ENCODE peak calls at places on chromosomes 1 and 21, in seven cellular contexts. M is CD4-positive, CD25-positive, alpha-beta regulatory T cell; Z is tibial artery; R is fibroblast of lung; N is heart left ventricle; D is SK-N-MC; J is endodermal cell. S is an unnamed sample. For H3K9me3, the result is how much of the 10 kb centered on the place peaks cover.

GRCh38 chr1:158095737-158096335 is 84.9 kb upstream of the CD1D start:
- DNase-seq in M (peak), Z (no peak), R (peak), N (no peak), D (no peak), J (peak), S (no peak)

GRCh38 chr21:42125571-42126544 is 54.7 kb downstream of the UMODL1 start:
- DNase-seq in M (peak), Z (no peak), R (peak), N (no peak), D (no peak), J (peak), S (peak)

GRCh38 chr1:24085546-24085945 is 26.4 kb downstream of the MYOM3 start:
- DNase-seq in M (no peak), Z (no peak), R (peak), N (no peak), D (no peak), J (no peak), S (no peak)

GRCh38 chr1:56838726-56839125 is 15.9 kb upstream of the C8A start:
- DNase-seq in M (no peak), Z (no peak), R (peak), N (no peak), D (no peak), J (no peak), S (no peak)

GRCh38 chr1:208825305-208825704 is 581.1 kb upstream of the PLXNA2 start:
- DNase-seq in M (no peak), Z (no peak), R (no peak), N (no peak), D (no peak), J (no peak), S (no peak)

GRCh38 chr1:202199141-202199889 is 5.7 kb downstream of the LGR6 start:
- DNase-seq in M (no peak), Z (no peak), R (no peak), N (no peak), D (no peak), J (no peak), S (no peak)

GRCh38 chr1:153307221-153307600 is 5.5 kb downstream of the PGLYRP3 start:
- DNase-seq in M (no peak), Z (no peak), R (no peak), N (no peak), D (no peak), J (peak), S (no peak)

GRCh38 chr1:84772428-84772943 is 82.2 kb upstream of the SSX2IP start:
- DNase-seq in M (peak), Z (peak), R (peak), N (peak), D (peak), J (peak), S (peak)

GRCh38 chr1:41578712-41579335 is 94.3 kb upstream of the EDN2 start:
- DNase-seq in M (peak), Z (no peak), R (peak), N (no peak), D (no peak), J (peak), S (no peak)

GRCh38 chr1:56808385-56808784 is 10.8 kb downstream of the FYB2 start:
- DNase-seq in M (no peak), Z (no peak), R (no peak), N (no peak), D (no peak), J (no peak), S (no peak)

GRCh38 chr1:208919371-208919770 is 664.1 kb upstream of the CAMK1G start:
- DNase-seq in M (no peak), Z (no peak), R (no peak), N (no peak), D (no peak), J (no peak), S (no peak)

GRCh38 chr1:156668801-156669637 is 8.2 kb downstream of the NES start:
- DNase-seq in M (no peak), Z (no peak), R (no peak), N (no peak), D (no peak), J (peak), S (no peak)

GRCh38 chr1:46187106-46187869 is 10.9 kb downstream of the POMGNT1 start:
- DNase-seq in M (no peak), Z (no peak), R (no peak), N (peak), D (no peak), J (no peak), S (no peak)

GRCh38 chr21:45761703-45762102 is 118.2 kb downstream of the PCBP3 start:
- DNase-seq in M (no peak), Z (no peak), R (no peak), N (no peak), D (no peak), J (no peak), S (no peak)

GRCh38 chr1:6460349-6461236 is 5.4 kb downstream of the TNFRSF25 start:
- DNase-seq in M (peak), Z (no peak), R (no peak), N (no peak), D (no peak), J (no peak), S (no peak)

GRCh38 chr1:201149400-201149799 is 4.9 kb downstream of the TMEM9 start:
- DNase-seq in M (peak), Z (no peak), R (peak), N (no peak), D (no peak), J (no peak), S (peak)

GRCh38 chr1:55848906-55849305 is 633.7 kb upstream of the USP24 start:
- DNase-seq in M (no peak), Z (no peak), R (peak), N (no peak), D (no peak), J (peak), S (no peak)

GRCh38 chr1:160101037-160101716 is 2.8 kb upstream of the IGSF8 start:
- DNase-seq in M (peak), Z (peak), R (peak), N (peak), D (no peak), J (peak), S (peak)

GRCh38 chr1:92949937-92950817 is 11.1 kb downstream of the DIPK1A start:
- DNase-seq in M (no peak), Z (no peak), R (peak), N (no peak), D (no peak), J (no peak), S (no peak)

GRCh38 chr1:183761871-183762270 is 43.0 kb upstream of the RGL1 start:
- DNase-seq in M (no peak), Z (no peak), R (peak), N (no peak), D (no peak), J (no peak), S (no peak)

GRCh38 chr1:176466514-176466913 is 3.5 kb downstream of the PAPPA2 start:
- DNase-seq in M (no peak), Z (no peak), R (no peak), N (no peak), D (no peak), J (peak), S (no peak)

GRCh38 chr1:160070243-160071163 is 543 bp upstream of the KCNJ10 start:
- DNase-seq in M (peak), Z (peak), R (peak), N (peak), D (no peak), J (peak), S (peak)

GRCh38 chr1:110070282-110070967 is at the start of gene ALX3:
- DNase-seq in M (no peak), Z (no peak), R (no peak), N (no peak), D (no peak), J (peak), S (no peak)

GRCh38 chr1:97047412-97047793 is 325.8 kb downstream of the PTBP2 start:
- DNase-seq in M (no peak), Z (no peak), R (no peak), N (peak), D (no peak), J (no peak), S (no peak)

DNA sequence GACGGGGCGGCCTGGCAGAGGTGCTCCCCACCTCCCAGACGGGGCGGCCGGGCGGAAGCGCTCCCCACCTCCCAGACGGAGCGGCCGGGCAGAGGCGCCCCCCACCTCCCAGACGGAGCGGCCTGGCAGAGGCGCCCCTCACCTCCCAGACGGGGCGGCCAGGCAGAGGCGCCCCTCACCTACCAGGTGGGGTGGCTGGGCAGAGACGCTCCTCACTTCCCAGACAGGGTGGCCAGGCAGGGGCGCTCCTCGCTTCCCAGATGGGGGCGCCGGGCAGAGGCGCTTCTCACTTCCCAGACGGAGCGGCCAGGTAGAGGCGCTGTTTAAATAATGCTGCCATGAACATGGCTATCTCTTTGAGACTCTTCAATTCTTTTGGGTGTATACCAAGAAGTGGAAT is 43.7 kb upstream of the ATP6V1G3 start:
- DNase-seq in M (no peak), Z (no peak), R (no peak), N (no peak), D (no peak), J (no peak), S (no peak)
- H3K9me3 ChIP-seq in M (under half), Z (under half), R (under half), N (under half), D (under half), J (under half), S (under half)

GRCh38 chr1:43549921-43550597 is 19.4 kb downstream of the PTPRF start:
- DNase-seq in M (peak), Z (no peak), R (no peak), N (peak), D (no peak), J (peak), S (no peak)
- H3K27ac ChIP-seq in M (no peak), Z (peak), R (no peak), N (peak), D (no peak), J (no peak), S (no peak)

GRCh38 chr21:44582055-44582454 is 1.7 kb upstream of the KRTAP10-5 start:
- DNase-seq in M (no peak), Z (no peak), R (no peak), N (no peak), D (no peak), J (no peak), S (no peak)
- H3K9me3 ChIP-seq in M (under half), Z (under half), R (under half), N (under half), D (under half), J (under half), S (under half)

GRCh38 chr1:22440582-22440981 is 11.1 kb upstream of the ZBTB40 start:
- DNase-seq in M (no peak), Z (no peak), R (no peak), N (no peak), D (no peak), J (no peak), S (no peak)

GRCh38 chr1:22443332-22443731 is 8.3 kb upstream of the ZBTB40 start:
- DNase-seq in M (no peak), Z (no peak), R (no peak), N (no peak), D (no peak), J (no peak), S (no peak)

GRCh38 chr1:22442212-22442894 is 9.3 kb upstream of the ZBTB40 start:
- DNase-seq in M (no peak), Z (no peak), R (no peak), N (no peak), D (no peak), J (peak), S (no peak)

GRCh38 chr1:22447581-22448215 is 4.0 kb upstream of the ZBTB40 start:
- DNase-seq in M (no peak), Z (peak), R (peak), N (no peak), D (no peak), J (no peak), S (peak)

GRCh38 chr1:22444856-22445255 is 6.8 kb upstream of the ZBTB40 start:
- DNase-seq in M (no peak), Z (no peak), R (no peak), N (no peak), D (no peak), J (no peak), S (no peak)
- H3K27ac ChIP-seq in M (no peak), Z (no peak), R (no peak), N (no peak), D (no peak), J (no peak), S (no peak)

DNA sequence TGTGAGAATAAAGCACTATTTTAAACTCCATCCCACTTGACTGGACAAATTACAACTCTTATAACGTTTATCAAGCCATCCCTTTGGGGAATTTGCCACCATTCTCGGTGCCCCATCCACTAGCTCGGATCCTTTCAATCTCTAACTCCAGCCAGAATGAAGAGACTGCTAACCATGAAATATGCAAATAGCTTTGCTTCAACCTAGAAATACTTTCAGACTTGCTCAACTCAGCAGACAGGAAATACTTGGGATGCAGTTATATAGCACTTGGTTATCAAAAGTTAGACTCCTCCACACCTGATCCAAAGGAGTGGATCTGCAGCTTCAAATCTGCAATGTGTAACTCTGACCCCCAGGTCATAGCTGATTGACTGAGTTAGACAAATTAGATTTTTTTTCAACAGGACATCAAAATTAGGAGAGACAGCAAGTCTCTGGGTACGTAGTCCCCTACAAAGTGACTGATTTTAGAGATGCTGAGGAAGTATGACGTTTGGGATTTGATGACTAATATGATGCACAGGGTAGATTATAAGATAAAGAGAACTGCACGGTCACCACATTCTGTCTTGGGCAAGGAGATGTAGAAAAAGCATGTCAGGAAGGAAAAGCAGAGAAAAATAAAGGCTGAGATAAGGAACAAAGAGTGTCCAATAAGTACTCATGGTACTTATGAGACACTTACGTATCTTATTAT is 496.0 kb downstream of the AGBL4 start:
- DNase-seq in M (no peak), Z (no peak), R (no peak), N (no peak), D (no peak), J (no peak), S (no peak)
- H3K9me3 ChIP-seq in M (under half), Z (under half), R (under half), N (under half), D (under half), J (half or more), S (under half)